ENCODE peak calls at places on chromosomes 7 and 10, in five cellular contexts. One of them, this sample, is unnamed.

GRCh38 chr10:125217986-125218675 is 57.8 kb upstream of the CTBP2 start:
- DNase-seq in tibial artery: no peak
- DNase-seq in stimulated activated CD4-positive, alpha-beta T cell treated with anti-CD3 and anti-CD28 coated beads, Interleukin-2, amount 100 ng/mL, for 48 hours: no peak
- DNase-seq in activated CD4-positive, alpha-beta T cell treated with anti-CD3 and anti-CD28 coated beads for 48 hours: no peak
- DNase-seq in gastrocnemius medialis: no peak
- DNase-seq in this sample: no peak

GRCh38 chr10:131891929-131892816 is 8.6 kb upstream of the PPP2R2D start:
- DNase-seq in tibial artery: no peak
- DNase-seq in stimulated activated CD4-positive, alpha-beta T cell treated with anti-CD3 and anti-CD28 coated beads, Interleukin-2, amount 100 ng/mL, for 48 hours: no peak
- DNase-seq in activated CD4-positive, alpha-beta T cell treated with anti-CD3 and anti-CD28 coated beads for 48 hours: no peak
- DNase-seq in gastrocnemius medialis: no peak
- DNase-seq in this sample: no peak

GRCh38 chr7:44617225-44617885 is 10.9 kb downstream of the OGDH start:
- DNase-seq in tibial artery: no peak
- DNase-seq in stimulated activated CD4-positive, alpha-beta T cell treated with anti-CD3 and anti-CD28 coated beads, Interleukin-2, amount 100 ng/mL, for 48 hours: no peak
- DNase-seq in activated CD4-positive, alpha-beta T cell treated with anti-CD3 and anti-CD28 coated beads for 48 hours: peak
- DNase-seq in gastrocnemius medialis: no peak
- DNase-seq in this sample: no peak

GRCh38 chr10:70563230-70563629 is 39.3 kb downstream of the PRF1 start:
- DNase-seq in tibial artery: no peak
- DNase-seq in stimulated activated CD4-positive, alpha-beta T cell treated with anti-CD3 and anti-CD28 coated beads, Interleukin-2, amount 100 ng/mL, for 48 hours: no peak
- DNase-seq in activated CD4-positive, alpha-beta T cell treated with anti-CD3 and anti-CD28 coated beads for 48 hours: no peak
- DNase-seq in gastrocnemius medialis: no peak
- DNase-seq in this sample: no peak

GRCh38 chr10:131200856-131201470 is 110.6 kb downstream of the TCERG1L start:
- DNase-seq in tibial artery: peak
- DNase-seq in stimulated activated CD4-positive, alpha-beta T cell treated with anti-CD3 and anti-CD28 coated beads, Interleukin-2, amount 100 ng/mL, for 48 hours: no peak
- DNase-seq in activated CD4-positive, alpha-beta T cell treated with anti-CD3 and anti-CD28 coated beads for 48 hours: no peak
- DNase-seq in gastrocnemius medialis: no peak
- DNase-seq in this sample: no peak

GRCh38 chr7:2012044-2012900 is 220.5 kb downstream of the MAD1L1 start:
- DNase-seq in tibial artery: peak
- DNase-seq in stimulated activated CD4-positive, alpha-beta T cell treated with anti-CD3 and anti-CD28 coated beads, Interleukin-2, amount 100 ng/mL, for 48 hours: no peak
- DNase-seq in activated CD4-positive, alpha-beta T cell treated with anti-CD3 and anti-CD28 coated beads for 48 hours: no peak
- DNase-seq in gastrocnemius medialis: peak
- DNase-seq in this sample: no peak

GRCh38 chr10:102119417-102120141 is 589 bp downstream of the LDB1 start:
- DNase-seq in tibial artery: peak
- DNase-seq in stimulated activated CD4-positive, alpha-beta T cell treated with anti-CD3 and anti-CD28 coated beads, Interleukin-2, amount 100 ng/mL, for 48 hours: peak
- DNase-seq in activated CD4-positive, alpha-beta T cell treated with anti-CD3 and anti-CD28 coated beads for 48 hours: peak
- DNase-seq in gastrocnemius medialis: peak
- DNase-seq in this sample: peak

GRCh38 chr7:151671514-151671913 is 151.8 kb upstream of the RHEB start:
- DNase-seq in tibial artery: no peak
- DNase-seq in stimulated activated CD4-positive, alpha-beta T cell treated with anti-CD3 and anti-CD28 coated beads, Interleukin-2, amount 100 ng/mL, for 48 hours: no peak
- DNase-seq in activated CD4-positive, alpha-beta T cell treated with anti-CD3 and anti-CD28 coated beads for 48 hours: no peak
- DNase-seq in gastrocnemius medialis: no peak
- DNase-seq in this sample: no peak

GRCh38 chr10:49666054-49666453 is 13.4 kb upstream of the C10orf53 start:
- DNase-seq in tibial artery: no peak
- DNase-seq in stimulated activated CD4-positive, alpha-beta T cell treated with anti-CD3 and anti-CD28 coated beads, Interleukin-2, amount 100 ng/mL, for 48 hours: no peak
- DNase-seq in activated CD4-positive, alpha-beta T cell treated with anti-CD3 and anti-CD28 coated beads for 48 hours: no peak
- DNase-seq in gastrocnemius medialis: no peak
- DNase-seq in this sample: no peak

GRCh38 chr7:22563115-22563514 is 63.1 kb upstream of the STEAP1B start:
- DNase-seq in tibial artery: no peak
- DNase-seq in stimulated activated CD4-positive, alpha-beta T cell treated with anti-CD3 and anti-CD28 coated beads, Interleukin-2, amount 100 ng/mL, for 48 hours: no peak
- DNase-seq in activated CD4-positive, alpha-beta T cell treated with anti-CD3 and anti-CD28 coated beads for 48 hours: no peak
- DNase-seq in gastrocnemius medialis: no peak
- DNase-seq in this sample: no peak

This sample was measured in C1 segment of cervical spinal cord.